ENCODE peak calls at places on chromosomes 1 and 21, in ten cellular contexts. L is activated CD4-positive, alpha-beta T cell treated with anti-CD3 and anti-CD28 coated beads for 48 hours; I is left ventricle myocardium superior; Y is effector CD8-positive, alpha-beta T cell; Z is GDM1; W is mucosa of descending colon; S is NCI-H187; T is ureter; P is HCEC 1CT; G is mammary epithelial cell. H is an unnamed sample.

GRCh38 chr1:117051224-117052064 is 8.7 kb upstream of the TTF2 start:
- DNase-seq in L (peak; percentile 55), I (peak; percentile 41), Y (no peak), Z (peak; percentile 32), W (no peak), S (no peak), T (peak; percentile 60), P (no peak), G (peak; percentile 46), H (no peak)

GRCh38 chr21:46161800-46162592 is 6.6 kb upstream of the FTCD start:
- DNase-seq in L (no peak), I (peak; percentile 22), Y (no peak), Z (no peak), W (peak; percentile 38), S (no peak), T (no peak), P (no peak), G (no peak), H (peak; percentile 34)

GRCh38 chr1:144101397-144102050 is 129.7 kb upstream of the FAM72C start:
- DNase-seq in L (peak; percentile 9), I (peak; percentile 33), Y (no peak), Z (no peak), W (peak; percentile 68), S (no peak), T (peak; percentile 74), P (no peak), G (peak; percentile 29), H (peak; percentile 90)

GRCh38 chr1:167821969-167822685 is 91.8 kb downstream of the ADCY10 start:
- DNase-seq in L (no peak), I (no peak), Y (no peak), Z (no peak), W (no peak), S (no peak), T (no peak), P (no peak), G (no peak), H (no peak)

GRCh38 chr1:154791292-154792278 is 78.5 kb downstream of the KCNN3 start:
- DNase-seq in L (peak; percentile 84), I (no peak), Y (peak; percentile 66), Z (peak; percentile 71), W (peak; percentile 77), S (peak; percentile 76), T (no peak), P (peak; percentile 28), G (peak; percentile 61), H (no peak)

GRCh38 chr1:108010581-108010980 is 45.6 kb upstream of the VAV3 start:
- DNase-seq in L (no peak), I (no peak), Y (no peak), Z (no peak), W (no peak), S (no peak), T (no peak), P (no peak), G (no peak), H (no peak)

GRCh38 chr1:116501041-116501869 is 69.6 kb downstream of the CD58 start:
- DNase-seq in L (no peak), I (no peak), Y (no peak), Z (no peak), W (no peak), S (no peak), T (no peak), P (no peak), G (no peak), H (peak; percentile 62)

GRCh38 chr1:220818421-220819173 is 31.9 kb downstream of the MTARC1 start:
- DNase-seq in L (no peak), I (no peak), Y (no peak), Z (no peak), W (no peak), S (no peak), T (no peak), P (peak; percentile 98), G (no peak), H (no peak)

GRCh38 chr1:23526329-23527041 is 4.5 kb downstream of the E2F2 start:
- DNase-seq in L (no peak), I (no peak), Y (no peak), Z (no peak), W (no peak), S (no peak), T (no peak), P (no peak), G (no peak), H (no peak)

GRCh38 chr1:110765640-110766335 is 91.0 kb upstream of the KCNA3 start:
- DNase-seq in L (peak; percentile 57), I (no peak), Y (no peak), Z (peak; percentile 12), W (no peak), S (peak; percentile 4), T (no peak), P (peak; percentile 59), G (peak; percentile 17), H (no peak)

GRCh38 chr1:229098903-229099578 is 171.9 kb upstream of the RAB4A start:
- DNase-seq in L (no peak), I (no peak), Y (no peak), Z (no peak), W (no peak), S (no peak), T (peak; percentile 25), P (no peak), G (no peak), H (no peak)

GRCh38 chr1:195717651-195718050 is 890.6 kb downstream of the KCNT2 start:
- DNase-seq in L (no peak), I (no peak), Y (no peak), Z (no peak), W (no peak), S (no peak), T (no peak), P (no peak), G (peak; percentile 13), H (no peak)

GRCh38 chr1:198072177-198072576 is 84.6 kb upstream of the NEK7 start:
- DNase-seq in L (no peak), I (no peak), Y (no peak), Z (no peak), W (no peak), S (no peak), T (no peak), P (peak; percentile 1), G (peak; percentile 9), H (no peak)

GRCh38 chr21:42570841-42571387 is 57.3 kb downstream of the SLC37A1 start:
- DNase-seq in L (no peak), I (no peak), Y (no peak), Z (no peak), W (no peak), S (peak; percentile 59), T (peak; percentile 41), P (no peak), G (no peak), H (no peak)

GRCh38 chr1:37465596-37466517 is 8.5 kb upstream of the ZC3H12A start:
- DNase-seq in L (no peak), I (no peak), Y (no peak), Z (no peak), W (no peak), S (no peak), T (no peak), P (no peak), G (no peak), H (no peak)

GRCh38 chr1:227328405-227329019 is 10.2 kb upstream of the CDC42BPA start:
- DNase-seq in L (no peak), I (no peak), Y (no peak), Z (no peak), W (no peak), S (no peak), T (no peak), P (no peak), G (no peak), H (no peak)

GRCh38 chr1:209427811-209428210 is 155.7 kb upstream of the CAMK1G start:
- DNase-seq in L (no peak), I (no peak), Y (no peak), Z (no peak), W (no peak), S (no peak), T (peak; percentile 58), P (no peak), G (peak; percentile 66), H (no peak)

GRCh38 chr1:167659440-167659839 is 29.4 kb downstream of the RCSD1 start:
- DNase-seq in L (no peak), I (no peak), Y (no peak), Z (no peak), W (no peak), S (no peak), T (no peak), P (no peak), G (no peak), H (no peak)

GRCh38 chr1:182120411-182121258 is 59.1 kb upstream of the ZNF648 start:
- DNase-seq in L (no peak), I (peak; percentile 61), Y (no peak), Z (no peak), W (peak; percentile 58), S (no peak), T (peak; percentile 52), P (no peak), G (peak; percentile 66), H (no peak)

GRCh38 chr1:187641907-187642306 is 813.2 kb downstream of the PLA2G4A start:
- DNase-seq in L (no peak), I (no peak), Y (no peak), Z (no peak), W (no peak), S (no peak), T (no peak), P (no peak), G (no peak), H (no peak)

GRCh38 chr1:64675718-64676345 is 69.0 kb upstream of the RAVER2 start:
- DNase-seq in L (no peak), I (no peak), Y (no peak), Z (no peak), W (no peak), S (no peak), T (no peak), P (peak; percentile 14), G (no peak), H (no peak)

GRCh38 chr1:206693592-206693991 is 8.9 kb downstream of the MAPKAPK2 start:
- DNase-seq in L (no peak), I (peak; percentile 48), Y (no peak), Z (no peak), W (no peak), S (no peak), T (no peak), P (no peak), G (no peak), H (no peak)